ENCODE peak calls at places on chromosome 6, in nine cellular contexts. One of them, this sample, is unnamed.
A peak's percentile ranks its signal among the peaks of the same experiment; 100 is the strongest.

GRCh38 chr6:144878577-144878976 is 593.4 kb downstream of the UTRN start:
- DNase-seq in EL: no peak
- DNase-seq in activated CD4-positive, CD25-positive, alpha-beta regulatory T cell: no peak
- DNase-seq in NCI-H146: no peak
- DNase-seq in RPMI8226: peak; percentile 54
- DNase-seq in transverse colon: no peak
- DNase-seq in endothelial cell: no peak
- DNase-seq in naive thymus-derived CD4-positive, alpha-beta T cell: no peak
- DNase-seq in esophagus muscularis mucosa: no peak
- DNase-seq in this sample: no peak

GRCh38 chr6:149129401-149130077 is 188.0 kb upstream of the TAB2 start:
- DNase-seq in EL: peak; percentile 89
- DNase-seq in activated CD4-positive, CD25-positive, alpha-beta regulatory T cell: no peak
- DNase-seq in NCI-H146: no peak
- DNase-seq in RPMI8226: no peak
- DNase-seq in transverse colon: no peak
- DNase-seq in endothelial cell: no peak
- DNase-seq in naive thymus-derived CD4-positive, alpha-beta T cell: no peak
- DNase-seq in esophagus muscularis mucosa: no peak
- DNase-seq in this sample: peak; percentile 86

GRCh38 chr6:112979830-112980229 is 632.7 kb downstream of the RFPL4B start:
- DNase-seq in EL: peak; percentile 82
- DNase-seq in activated CD4-positive, CD25-positive, alpha-beta regulatory T cell: no peak
- DNase-seq in NCI-H146: peak; percentile 79
- DNase-seq in RPMI8226: no peak
- DNase-seq in transverse colon: no peak
- DNase-seq in endothelial cell: no peak
- DNase-seq in naive thymus-derived CD4-positive, alpha-beta T cell: no peak
- DNase-seq in esophagus muscularis mucosa: no peak
- DNase-seq in this sample: peak; percentile 39

GRCh38 chr6:3484240-3484639 is 27.4 kb upstream of the SLC22A23 start:
- DNase-seq in EL: peak; percentile 71
- DNase-seq in activated CD4-positive, CD25-positive, alpha-beta regulatory T cell: no peak
- DNase-seq in NCI-H146: no peak
- DNase-seq in RPMI8226: no peak
- DNase-seq in transverse colon: no peak
- DNase-seq in endothelial cell: no peak
- DNase-seq in naive thymus-derived CD4-positive, alpha-beta T cell: no peak
- DNase-seq in esophagus muscularis mucosa: no peak
- DNase-seq in this sample: peak; percentile 57

GRCh38 chr6:46090115-46091079 is 39.4 kb upstream of the ENPP4 start:
- DNase-seq in EL: peak; percentile 44
- DNase-seq in activated CD4-positive, CD25-positive, alpha-beta regulatory T cell: peak; percentile 8
- DNase-seq in NCI-H146: peak; percentile 42
- DNase-seq in RPMI8226: peak; percentile 51
- DNase-seq in transverse colon: peak; percentile 66
- DNase-seq in endothelial cell: peak; percentile 53
- DNase-seq in naive thymus-derived CD4-positive, alpha-beta T cell: peak; percentile 54
- DNase-seq in esophagus muscularis mucosa: no peak
- DNase-seq in this sample: peak; percentile 69

GRCh38 chr6:31049518-31049917 is 39.2 kb downstream of the MUC22 start:
- DNase-seq in EL: peak; percentile 24
- DNase-seq in activated CD4-positive, CD25-positive, alpha-beta regulatory T cell: no peak
- DNase-seq in NCI-H146: no peak
- DNase-seq in RPMI8226: no peak
- DNase-seq in transverse colon: no peak
- DNase-seq in endothelial cell: no peak
- DNase-seq in naive thymus-derived CD4-positive, alpha-beta T cell: no peak
- DNase-seq in esophagus muscularis mucosa: no peak
- DNase-seq in this sample: no peak

GRCh38 chr6:157229219-157229607 is 94.1 kb downstream of the TMEM242 start:
- DNase-seq in EL: no peak
- DNase-seq in activated CD4-positive, CD25-positive, alpha-beta regulatory T cell: no peak
- DNase-seq in NCI-H146: peak; percentile 98
- DNase-seq in RPMI8226: peak; percentile 51
- DNase-seq in transverse colon: no peak
- DNase-seq in endothelial cell: no peak
- DNase-seq in naive thymus-derived CD4-positive, alpha-beta T cell: no peak
- DNase-seq in esophagus muscularis mucosa: no peak
- DNase-seq in this sample: no peak

GRCh38 chr6:160252073-160252809 is 6.4 kb downstream of the SLC22A2 start:
- DNase-seq in EL: no peak
- DNase-seq in activated CD4-positive, CD25-positive, alpha-beta regulatory T cell: no peak
- DNase-seq in NCI-H146: no peak
- DNase-seq in RPMI8226: no peak
- DNase-seq in transverse colon: no peak
- DNase-seq in endothelial cell: no peak
- DNase-seq in naive thymus-derived CD4-positive, alpha-beta T cell: no peak
- DNase-seq in esophagus muscularis mucosa: no peak
- DNase-seq in this sample: no peak

GRCh38 chr6:149939909-149940672 is 1.7 kb upstream of the ULBP2 start:
- DNase-seq in EL: no peak
- DNase-seq in activated CD4-positive, CD25-positive, alpha-beta regulatory T cell: no peak
- DNase-seq in NCI-H146: no peak
- DNase-seq in RPMI8226: no peak
- DNase-seq in transverse colon: no peak
- DNase-seq in endothelial cell: no peak
- DNase-seq in naive thymus-derived CD4-positive, alpha-beta T cell: no peak
- DNase-seq in esophagus muscularis mucosa: no peak
- DNase-seq in this sample: no peak

GRCh38 chr6:164882236-164882635 is 427.2 kb downstream of the C6orf118 start:
- DNase-seq in EL: no peak
- DNase-seq in activated CD4-positive, CD25-positive, alpha-beta regulatory T cell: no peak
- DNase-seq in NCI-H146: no peak
- DNase-seq in RPMI8226: no peak
- DNase-seq in transverse colon: no peak
- DNase-seq in endothelial cell: no peak
- DNase-seq in naive thymus-derived CD4-positive, alpha-beta T cell: no peak
- DNase-seq in esophagus muscularis mucosa: no peak
- DNase-seq in this sample: no peak

This sample was measured in PC-3.